ENCODE peak calls at places on chromosomes 11 and 22, in eight cellular contexts. H is IMR-90, P is AG04450, Y is brain microvascular endothelial cell, K is heart left ventricle, C is SK-N-SH, S is suprapubic skin, V is HCT116. F is an unnamed sample.
A peak's percentile ranks its signal among the peaks of the same experiment; 100 is the strongest.

GRCh38 chr11:68714047-68714856 is 29.9 kb downstream of the GAL start:
- DNase-seq in Y (no peak), H (no peak), S (no peak), K (no peak), C (no peak), V (no peak), P (no peak), F (no peak)

GRCh38 chr22:39808087-39808486 is 85.5 kb downstream of the ENTHD1 start:
- DNase-seq in H (peak; percentile 6), C (peak; percentile 4), P (no peak), Y (no peak), V (peak; percentile 31), S (no peak), K (no peak), F (no peak)

GRCh38 chr11:61685611-61685955 is 5.4 kb downstream of the DAGLA start:
- DNase-seq in S (no peak), P (no peak), K (no peak), C (no peak), H (no peak), V (no peak), Y (no peak), F (no peak)

GRCh38 chr22:48531108-48531507 is 1296.6 kb downstream of the BRD1 start:
- DNase-seq in Y (no peak), C (no peak), V (no peak), K (no peak), S (no peak), H (no peak), P (no peak), F (no peak)

GRCh38 chr22:24434472-24435322 is 7.3 kb downstream of the ADORA2A start:
- DNase-seq in C (peak; percentile 17), V (no peak), S (no peak), P (no peak), H (no peak), K (peak; percentile 59), Y (peak; percentile 37), F (peak; percentile 84)

GRCh38 chr22:49086606-49087157 is 741.0 kb downstream of the BRD1 start:
- DNase-seq in K (no peak), P (no peak), S (no peak), H (no peak), C (no peak), Y (no peak), V (no peak), F (no peak)

GRCh38 chr11:47179655-47179991 is 2.9 kb upstream of the ARFGAP2 start:
- DNase-seq in C (peak; percentile 81), P (no peak), V (no peak), Y (peak; percentile 25), K (no peak), S (no peak), H (peak; percentile 35), F (no peak)

GRCh38 chr11:10455637-10456487 is 798 bp downstream of the AMPD3 start:
- DNase-seq in H (peak; percentile 90), K (peak; percentile 40), Y (peak; percentile 89), V (peak; percentile 26), C (peak; percentile 78), S (no peak), P (peak; percentile 61), F (peak; percentile 27)

GRCh38 chr22:20989323-20990138 is 7.4 kb downstream of the LZTR1 start:
- DNase-seq in P (no peak), V (no peak), S (no peak), C (no peak), H (peak; percentile 33), K (no peak), Y (no peak), F (no peak)

GRCh38 chr22:17536269-17536668 is 27.0 kb upstream of the SLC25A18 start:
- DNase-seq in Y (no peak), S (no peak), K (peak; percentile 39), C (no peak), P (no peak), V (no peak), H (no peak), F (no peak)

GRCh38 chr11:10666556-10666955 is 27.0 kb downstream of the IRAG1 start:
- DNase-seq in V (no peak), P (no peak), H (peak; percentile 74), C (no peak), K (no peak), S (no peak), Y (peak; percentile 51), F (no peak)

GRCh38 chr11:12276831-12277475 is 100.4 kb upstream of the PARVA start:
- DNase-seq in Y (no peak), C (no peak), V (no peak), K (no peak), P (no peak), H (no peak), S (peak; percentile 29), F (no peak)

DNA sequence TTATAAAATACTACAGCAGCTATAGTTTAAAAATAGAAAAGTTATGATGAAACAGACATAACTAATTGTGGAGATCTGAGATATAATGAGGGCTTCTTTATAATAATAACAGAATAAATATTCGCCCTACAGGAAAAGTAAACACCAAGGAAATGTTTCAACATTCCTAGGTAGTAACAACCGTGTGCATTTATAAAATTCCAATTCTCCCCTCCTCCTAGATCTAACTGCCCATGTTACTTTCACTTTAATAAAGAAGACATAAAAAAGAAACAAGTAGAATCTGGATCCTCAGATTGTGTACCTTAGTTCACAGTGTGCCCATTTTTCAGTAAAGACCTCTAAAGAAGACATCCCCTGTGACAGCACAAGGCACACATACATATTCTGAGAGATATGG is 57.8 kb upstream of the MN1 start:
- DNase-seq in S (no peak), K (no peak), V (no peak), C (no peak), Y (no peak), H (peak; percentile 46), P (no peak), F (no peak)
- H3K27ac ChIP-seq in S (no peak overlapping the region), K (no peak overlapping the region), V (no peak overlapping the region), C (peak overlapping the region; percentile 60), Y (no peak overlapping the region), H (peak overlapping the region; percentile 100), P (peak overlapping the region; percentile 85), F (no peak overlapping the region)

GRCh38 chr11:104106136-104106754 is 57.7 kb downstream of the PDGFD start:
- DNase-seq in C (no peak), Y (no peak), V (no peak), K (no peak), S (no peak), P (peak; percentile 48), H (peak; percentile 74), F (no peak)

GRCh38 chr11:104104664-104105063 is 59.3 kb downstream of the PDGFD start:
- DNase-seq in V (no peak), S (no peak), P (no peak), Y (no peak), H (no peak), K (no peak), C (no peak), F (no peak)

GRCh38 chr11:104104201-104104600 is 59.7 kb downstream of the PDGFD start:
- DNase-seq in C (no peak), P (no peak), K (no peak), Y (no peak), H (no peak), V (no peak), S (no peak), F (no peak)

GRCh38 chr11:104105155-104105554 is 58.8 kb downstream of the PDGFD start:
- DNase-seq in P (no peak), S (no peak), C (no peak), H (peak; percentile 37), Y (no peak), V (no peak), K (no peak), F (no peak)
- H3K4me3 ChIP-seq in P (no peak overlapping the region), S (no peak overlapping the region), C (no peak overlapping the region), H (no peak overlapping the region), Y (no peak overlapping the region), V (no peak overlapping the region), K (no peak overlapping the region), F (no peak overlapping the region)

GRCh38 chr22:27760474-27760873 is 41.1 kb downstream of the MN1 start:
- DNase-seq in K (peak; percentile 2), Y (no peak), C (no peak), P (no peak), H (no peak), V (no peak), S (no peak), F (no peak)
- H3K27ac ChIP-seq in K (no peak overlapping the region), Y (no peak overlapping the region), C (no peak overlapping the region), P (no peak overlapping the region), H (no peak overlapping the region), V (no peak overlapping the region), S (no peak overlapping the region), F (no peak overlapping the region)

GRCh38 chr11:72084076-72084475 is 3.4 kb downstream of the LRRC51 start:
- DNase-seq in H (no peak), V (no peak), P (no peak), C (no peak), S (no peak), K (no peak), Y (no peak), F (no peak)
- H3K4me3 ChIP-seq in H (no peak overlapping the region), V (no peak overlapping the region), P (no peak overlapping the region), C (no peak overlapping the region), S (no peak overlapping the region), K (no peak overlapping the region), Y (no peak overlapping the region), F (no peak overlapping the region)

GRCh38 chr11:114137054-114137453 is 77.5 kb downstream of the ZBTB16 start:
- DNase-seq in C (no peak), V (no peak), S (no peak), H (no peak), Y (no peak), K (no peak), P (no peak), F (no peak)
- H3K27ac ChIP-seq in C (no peak overlapping the region), V (no peak overlapping the region), S (no peak overlapping the region), H (no peak overlapping the region), Y (no peak overlapping the region), K (peak overlapping the region; percentile 69), P (no peak overlapping the region), F (peak overlapping the region; percentile 76)